ENCODE peak calls at places on chromosome 16, in four cellular contexts. One of them, this sample, is unnamed.
A peak's percentile ranks its signal among the peaks of the same experiment; 100 is the strongest.

GRCh38 chr16:80198265-80198994 is 342.4 kb upstream of the DYNLRB2 start:
- DNase-seq in GM13976: no peak
- DNase-seq in astrocyte of the spinal cord: peak; percentile 54
- DNase-seq in uterus: no peak
- DNase-seq in this sample: no peak

GRCh38 chr16:28597692-28598261 is 927 bp upstream of the SULT1A2 start:
- DNase-seq in astrocyte of the spinal cord: no peak
- DNase-seq in uterus: no peak
- DNase-seq in GM13976: no peak
- DNase-seq in this sample: peak; percentile 15

GRCh38 chr16:30456302-30456701 is 10.6 kb upstream of the SEPHS2 start:
- DNase-seq in astrocyte of the spinal cord: no peak
- DNase-seq in GM13976: peak; percentile 46
- DNase-seq in uterus: no peak
- DNase-seq in this sample: no peak

GRCh38 chr16:70437017-70437581 is 1.8 kb downstream of the ST3GAL2 start:
- DNase-seq in GM13976: peak; percentile 30
- DNase-seq in astrocyte of the spinal cord: peak; percentile 92
- DNase-seq in uterus: peak; percentile 56
- DNase-seq in this sample: peak; percentile 72

GRCh38 chr16:84183911-84184310 is 2.9 kb downstream of the TAF1C start:
- DNase-seq in GM13976: no peak
- DNase-seq in uterus: no peak
- DNase-seq in astrocyte of the spinal cord: no peak
- DNase-seq in this sample: no peak

GRCh38 chr16:53900678-53901077 is 196.7 kb downstream of the FTO start:
- DNase-seq in astrocyte of the spinal cord: no peak
- DNase-seq in uterus: no peak
- DNase-seq in GM13976: no peak
- DNase-seq in this sample: no peak

GRCh38 chr16:9901-10665 is 43.3 kb downstream of the POLR3K start:
- DNase-seq in uterus: no peak
- DNase-seq in GM13976: no peak
- DNase-seq in astrocyte of the spinal cord: no peak
- DNase-seq in this sample: no peak

GRCh38 chr16:88719267-88719932 is 13.1 kb downstream of the CTU2 start:
- DNase-seq in astrocyte of the spinal cord: no peak
- DNase-seq in uterus: peak; percentile 42
- DNase-seq in GM13976: no peak
- DNase-seq in this sample: no peak

GRCh38 chr16:79988721-79989220 is 388.2 kb upstream of the MAF start:
- DNase-seq in uterus: no peak
- DNase-seq in astrocyte of the spinal cord: no peak
- DNase-seq in GM13976: no peak
- DNase-seq in this sample: no peak

GRCh38 chr16:19757762-19758595 is 39.9 kb downstream of the IQCK start:
- DNase-seq in uterus: no peak
- DNase-seq in astrocyte of the spinal cord: peak; percentile 22
- DNase-seq in GM13976: no peak
- DNase-seq in this sample: no peak

GRCh38 chr16:87317766-87318121 is 552 bp upstream of the C16orf95 start:
- DNase-seq in uterus: peak; percentile 52
- DNase-seq in GM13976: peak; percentile 62
- DNase-seq in astrocyte of the spinal cord: no peak
- DNase-seq in this sample: peak; percentile 46

GRCh38 chr16:51148674-51149228 is 2.3 kb downstream of the SALL1 start:
- DNase-seq in uterus: no peak
- DNase-seq in GM13976: no peak
- DNase-seq in astrocyte of the spinal cord: peak; percentile 47
- DNase-seq in this sample: no peak

GRCh38 chr16:73191111-73192046 is 143.5 kb upstream of the ZFHX3 start:
- DNase-seq in GM13976: no peak
- DNase-seq in astrocyte of the spinal cord: no peak
- DNase-seq in uterus: no peak
- DNase-seq in this sample: no peak

GRCh38 chr16:53773150-53773846 is 69.3 kb downstream of the FTO start:
- DNase-seq in astrocyte of the spinal cord: peak; percentile 84
- DNase-seq in uterus: no peak
- DNase-seq in GM13976: peak; percentile 27
- DNase-seq in this sample: peak; percentile 74

GRCh38 chr16:30444231-30445148 is 1.2 kb downstream of the SEPHS2 start:
- DNase-seq in astrocyte of the spinal cord: no peak
- DNase-seq in GM13976: no peak
- DNase-seq in uterus: no peak
- DNase-seq in this sample: no peak

GRCh38 chr16:28121527-28121926 is 58.0 kb upstream of the GSG1L start:
- DNase-seq in astrocyte of the spinal cord: no peak
- DNase-seq in uterus: no peak
- DNase-seq in GM13976: no peak
- DNase-seq in this sample: no peak

GRCh38 chr16:4685776-4686496 is 7.4 kb upstream of the NUDT16L1 start:
- DNase-seq in astrocyte of the spinal cord: no peak
- DNase-seq in uterus: no peak
- DNase-seq in GM13976: no peak
- DNase-seq in this sample: no peak

GRCh38 chr16:17320009-17320408 is 150.8 kb downstream of the XYLT1 start:
- DNase-seq in uterus: no peak
- DNase-seq in astrocyte of the spinal cord: no peak
- DNase-seq in GM13976: no peak
- DNase-seq in this sample: no peak

DNA sequence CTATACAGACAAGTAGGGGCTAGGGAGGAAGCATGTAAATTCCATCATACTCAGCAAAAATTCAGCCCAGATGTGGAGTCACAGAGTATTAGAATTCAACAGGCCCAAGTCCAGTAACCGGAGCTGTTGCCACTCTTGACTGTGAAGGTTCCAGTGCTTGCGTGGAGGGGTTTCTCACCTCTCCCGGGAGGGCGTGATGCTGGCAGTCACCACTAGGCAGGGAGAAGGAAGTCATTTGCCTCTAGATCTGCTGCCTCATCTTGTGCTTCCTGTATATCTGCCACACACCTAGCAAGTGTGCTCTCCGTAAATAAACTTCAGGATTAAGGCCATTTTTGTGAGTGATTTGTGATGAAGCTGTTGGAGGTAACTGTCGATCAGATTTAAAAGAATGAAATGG is 1.0 kb upstream of the CKLF start:
- DNase-seq in uterus: no peak
- DNase-seq in GM13976: peak; percentile 61
- DNase-seq in astrocyte of the spinal cord: no peak
- DNase-seq in this sample: no peak
- TF ChIP-seq CTCF in uterus: peak; percentile 1
- TF ChIP-seq CTCF in GM13976: no peak
- TF ChIP-seq CTCF in astrocyte of the spinal cord: peak; percentile 15
- TF ChIP-seq CTCF in this sample: peak; percentile 63

GRCh38 chr16:11218324-11218962 is 37.6 kb downstream of the SOCS1 start:
- DNase-seq in uterus: no peak
- DNase-seq in GM13976: no peak
- DNase-seq in astrocyte of the spinal cord: peak; percentile 26
- DNase-seq in this sample: no peak
- TF ChIP-seq CTCF in uterus: no peak
- TF ChIP-seq CTCF in GM13976: no peak
- TF ChIP-seq CTCF in astrocyte of the spinal cord: peak; percentile 57
- TF ChIP-seq CTCF in this sample: peak; percentile 77

DNA sequence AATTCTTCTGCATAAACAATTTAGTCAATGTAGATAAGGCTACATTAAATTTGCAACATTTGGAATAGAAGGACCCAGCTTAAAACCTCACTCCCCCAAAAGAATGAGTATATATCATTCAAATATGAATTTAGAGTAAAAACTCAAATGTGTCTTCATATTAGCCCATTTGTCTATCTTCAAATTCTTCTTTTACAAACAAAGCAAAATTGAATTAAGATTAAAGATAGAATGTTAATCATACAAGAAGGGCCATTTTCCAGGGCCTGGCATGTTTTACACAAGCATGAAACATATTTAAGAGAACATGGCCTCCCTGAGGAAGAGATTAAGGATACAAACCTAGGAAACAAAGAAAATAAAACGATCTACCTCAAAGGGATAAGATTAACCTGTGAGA is 8.4 kb downstream of the TOX3 start:
- DNase-seq in uterus: no peak
- DNase-seq in astrocyte of the spinal cord: no peak
- DNase-seq in GM13976: no peak
- DNase-seq in this sample: no peak
- TF ChIP-seq CTCF in uterus: no peak
- TF ChIP-seq CTCF in astrocyte of the spinal cord: no peak
- TF ChIP-seq CTCF in GM13976: no peak
- TF ChIP-seq CTCF in this sample: no peak

GRCh38 chr16:85391769-85392583 is 221.1 kb upstream of the GSE1 start:
- DNase-seq in GM13976: no peak
- DNase-seq in uterus: no peak
- DNase-seq in astrocyte of the spinal cord: no peak
- DNase-seq in this sample: peak; percentile 0
- TF ChIP-seq CTCF in GM13976: no peak
- TF ChIP-seq CTCF in uterus: no peak
- TF ChIP-seq CTCF in astrocyte of the spinal cord: no peak
- TF ChIP-seq CTCF in this sample: no peak

GRCh38 chr16:65684230-65684629 is 562.4 kb upstream of the CDH11 start:
- DNase-seq in uterus: no peak
- DNase-seq in astrocyte of the spinal cord: no peak
- DNase-seq in GM13976: no peak
- DNase-seq in this sample: no peak
- TF ChIP-seq CTCF in uterus: no peak
- TF ChIP-seq CTCF in astrocyte of the spinal cord: peak; percentile 17
- TF ChIP-seq CTCF in GM13976: no peak
- TF ChIP-seq CTCF in this sample: peak; percentile 63

GRCh38 chr16:9098377-9099090 is 7.1 kb downstream of the HAPSTR1 start:
- DNase-seq in uterus: no peak
- DNase-seq in GM13976: no peak
- DNase-seq in astrocyte of the spinal cord: no peak
- DNase-seq in this sample: no peak
- TF ChIP-seq CTCF in uterus: no peak
- TF ChIP-seq CTCF in GM13976: no peak
- TF ChIP-seq CTCF in astrocyte of the spinal cord: no peak
- TF ChIP-seq CTCF in this sample: no peak

GRCh38 chr16:10694830-10695229 is at the start of gene TEKT5:
- DNase-seq in uterus: no peak
- DNase-seq in astrocyte of the spinal cord: no peak
- DNase-seq in GM13976: peak; percentile 27
- DNase-seq in this sample: no peak

GRCh38 chr16:10688726-10689125 is 6.0 kb downstream of the TEKT5 start:
- DNase-seq in GM13976: no peak
- DNase-seq in uterus: no peak
- DNase-seq in astrocyte of the spinal cord: no peak
- DNase-seq in this sample: no peak

GRCh38 chr16:10694306-10694705 is 424 bp downstream of the TEKT5 start:
- DNase-seq in astrocyte of the spinal cord: no peak
- DNase-seq in GM13976: no peak
- DNase-seq in uterus: no peak
- DNase-seq in this sample: no peak

GRCh38 chr16:10692470-10692869 is 2.3 kb downstream of the TEKT5 start:
- DNase-seq in astrocyte of the spinal cord: no peak
- DNase-seq in uterus: no peak
- DNase-seq in GM13976: no peak
- DNase-seq in this sample: no peak

DNA sequence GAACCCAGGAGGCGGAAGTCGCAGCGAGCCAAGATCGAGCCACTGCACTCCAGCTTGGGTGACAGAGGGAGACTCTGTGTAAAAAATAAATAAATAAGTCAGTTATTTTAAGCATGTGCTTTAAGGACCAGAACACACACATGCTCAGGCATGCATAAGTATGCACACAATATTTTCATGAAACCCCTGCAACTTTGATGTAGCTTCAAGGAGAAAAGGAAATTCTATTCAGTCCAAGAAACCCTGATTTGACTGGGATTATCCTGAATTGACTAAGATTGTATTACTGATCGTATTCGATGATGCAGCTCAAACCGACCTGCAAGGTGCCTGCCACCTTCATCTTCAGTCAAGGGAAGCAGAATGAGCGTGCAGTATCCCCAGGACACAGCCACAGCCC is 841 bp downstream of the TEKT5 start:
- DNase-seq in uterus: no peak
- DNase-seq in astrocyte of the spinal cord: no peak
- DNase-seq in GM13976: peak; percentile 13
- DNase-seq in this sample: no peak
- TF ChIP-seq CTCF in uterus: no peak
- TF ChIP-seq CTCF in astrocyte of the spinal cord: no peak
- TF ChIP-seq CTCF in GM13976: no peak
- TF ChIP-seq CTCF in this sample: no peak

This sample was measured in HFFc6.